ENCODE peak calls at places on chromosomes 7 and 10, in ten cellular contexts. W, P, Z, C, L, G, H, K, N and Y are unnamed samples.

GRCh38 chr7:128266891-128267839 is 26.1 kb downstream of the LEP start:
- DNase-seq in C (peak), W (peak), G (peak), N (no peak), K (no peak), P (peak), L (peak), H (peak), Z (peak), Y (no peak)

GRCh38 chr7:112485766-112486165 is 5.0 kb downstream of the LSMEM1 start:
- DNase-seq in H (peak), L (no peak), K (no peak), C (no peak), W (no peak), N (no peak), P (no peak), Z (no peak), G (no peak), Y (no peak)

GRCh38 chr10:126063353-126063791 is 167.0 kb downstream of the FANK1 start:
- DNase-seq in W (peak), G (peak), H (peak), C (peak), N (no peak), K (no peak), Z (no peak), L (no peak), P (peak), Y (no peak)

GRCh38 chr10:59336632-59337031 is 25.7 kb downstream of the FAM13C start:
- DNase-seq in P (peak), N (no peak), L (no peak), K (no peak), C (peak), H (peak), G (peak), W (peak), Z (no peak), Y (no peak)

GRCh38 chr7:5213286-5213645 is 23.2 kb downstream of the WIPI2 start:
- DNase-seq in H (no peak), K (no peak), L (no peak), G (no peak), N (no peak), C (no peak), W (no peak), P (no peak), Z (no peak), Y (no peak)

GRCh38 chr10:75987610-75988009 is 556.2 kb downstream of the LRMDA start:
- DNase-seq in N (no peak), W (peak), G (no peak), Z (peak), L (no peak), H (peak), C (peak), P (peak), K (no peak), Y (no peak)

GRCh38 chr7:14973712-14974428 is 71.3 kb upstream of the DGKB start:
- DNase-seq in N (no peak), H (peak), C (no peak), L (no peak), G (no peak), K (no peak), W (no peak), Z (no peak), P (no peak), Y (no peak)

GRCh38 chr10:119045561-119045960 is 16.0 kb downstream of the NANOS1 start:
- DNase-seq in L (no peak), G (no peak), C (no peak), K (no peak), N (no peak), P (no peak), W (no peak), Z (no peak), H (no peak), Y (no peak)

GRCh38 chr10:70585555-70586243 is 16.8 kb downstream of the PRF1 start:
- DNase-seq in K (no peak), Z (no peak), P (no peak), H (no peak), N (no peak), G (no peak), W (no peak), C (no peak), L (no peak), Y (no peak)

DNA sequence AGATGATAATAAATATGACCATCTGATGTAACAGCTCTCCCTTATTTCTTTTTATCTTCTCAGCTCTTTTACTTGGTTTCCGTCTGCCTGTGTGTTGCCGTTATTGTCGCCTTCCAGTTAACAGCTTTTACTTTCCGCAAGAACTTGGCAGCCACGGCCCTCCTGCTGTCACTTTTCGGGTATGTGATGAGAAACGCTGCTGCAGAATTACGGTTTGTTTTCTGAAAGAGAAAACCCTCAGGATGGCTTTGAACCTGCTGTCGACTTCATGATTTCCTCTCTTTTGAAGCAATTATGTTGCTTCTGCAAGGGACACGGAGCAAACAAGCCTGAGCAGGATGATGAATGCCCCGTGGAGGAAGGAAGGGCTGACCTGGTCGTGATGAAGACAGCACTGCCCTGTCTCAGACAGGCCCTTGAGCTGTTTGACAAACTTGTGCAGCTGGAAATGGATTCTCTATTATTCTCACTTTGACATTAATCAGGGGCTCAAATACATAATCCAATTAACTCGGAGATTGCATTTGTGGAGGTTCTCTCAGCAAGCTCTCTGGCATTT is 339.8 kb downstream of the ABCA13 start:
- DNase-seq in Z (no peak), H (no peak), N (no peak), L (no peak), K (no peak), P (no peak), C (no peak), G (no peak), W (no peak), Y (no peak)
- H3K27ac ChIP-seq in Z (no peak), H (no peak), N (no peak), L (no peak), K (no peak), P (no peak), C (no peak), G (no peak), W (no peak), Y (no peak)

DNA sequence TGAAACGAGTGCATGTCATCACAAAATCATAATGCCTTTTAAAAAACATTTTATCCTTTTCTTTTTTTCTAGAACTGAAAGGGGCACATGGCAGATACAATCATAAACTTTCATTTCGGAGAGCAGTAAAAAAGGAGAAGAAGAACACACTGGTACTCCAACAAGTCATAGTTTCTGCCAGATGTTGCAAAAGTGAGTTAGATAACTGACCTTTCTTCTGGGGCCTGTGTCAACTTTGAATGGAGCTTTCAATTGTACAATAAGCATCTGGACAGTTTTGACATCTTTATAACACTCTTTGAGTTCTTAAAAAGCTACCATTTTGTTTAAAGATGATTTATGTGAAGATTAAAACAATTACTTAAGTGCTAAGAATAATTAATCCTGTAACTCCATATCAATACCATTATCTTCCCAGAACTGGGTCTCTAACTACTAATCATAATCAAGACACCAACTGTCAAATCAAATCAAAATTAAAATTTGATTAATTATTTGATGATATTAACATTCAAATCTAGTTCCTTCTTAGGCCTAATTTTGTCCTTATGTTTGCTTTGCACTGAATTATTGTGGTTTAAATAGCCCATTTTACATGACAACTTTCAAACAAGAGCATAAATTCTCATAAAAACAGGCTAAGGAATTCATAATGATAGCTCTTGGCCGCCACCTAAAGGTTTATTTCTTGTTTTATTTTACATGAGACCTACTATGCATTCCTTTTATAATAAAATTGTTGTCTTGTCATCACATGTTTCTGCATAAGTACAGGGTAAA is 19.5 kb upstream of the ITGB8 start:
- DNase-seq in K (peak), G (peak), Z (peak), H (peak), C (peak), L (no peak), P (peak), W (no peak), N (no peak), Y (no peak)
- TF ChIP-seq CTCF in K (peak), G (peak), Z (peak), H (no peak), C (peak), L (peak), P (peak), W (peak), N (no peak), Y (no peak)

GRCh38 chr7:7178906-7179305 is 3.4 kb upstream of the C1GALT1 start:
- DNase-seq in L (no peak), W (no peak), P (no peak), C (no peak), G (no peak), N (no peak), H (no peak), Z (no peak), K (no peak), Y (no peak)

GRCh38 chr7:7177044-7177517 is 5.3 kb upstream of the C1GALT1 start:
- DNase-seq in N (no peak), H (peak), Z (peak), P (peak), C (peak), L (no peak), K (no peak), G (peak), W (peak), Y (no peak)

GRCh38 chr7:7175075-7175695 is 7.2 kb upstream of the C1GALT1 start:
- DNase-seq in C (no peak), Z (no peak), H (peak), K (no peak), W (no peak), N (no peak), P (no peak), L (no peak), G (no peak), Y (no peak)

GRCh38 chr7:7178081-7178480 is 4.3 kb upstream of the C1GALT1 start:
- DNase-seq in K (no peak), C (no peak), H (no peak), G (no peak), N (no peak), P (no peak), Z (peak), W (peak), L (no peak), Y (no peak)

DNA sequence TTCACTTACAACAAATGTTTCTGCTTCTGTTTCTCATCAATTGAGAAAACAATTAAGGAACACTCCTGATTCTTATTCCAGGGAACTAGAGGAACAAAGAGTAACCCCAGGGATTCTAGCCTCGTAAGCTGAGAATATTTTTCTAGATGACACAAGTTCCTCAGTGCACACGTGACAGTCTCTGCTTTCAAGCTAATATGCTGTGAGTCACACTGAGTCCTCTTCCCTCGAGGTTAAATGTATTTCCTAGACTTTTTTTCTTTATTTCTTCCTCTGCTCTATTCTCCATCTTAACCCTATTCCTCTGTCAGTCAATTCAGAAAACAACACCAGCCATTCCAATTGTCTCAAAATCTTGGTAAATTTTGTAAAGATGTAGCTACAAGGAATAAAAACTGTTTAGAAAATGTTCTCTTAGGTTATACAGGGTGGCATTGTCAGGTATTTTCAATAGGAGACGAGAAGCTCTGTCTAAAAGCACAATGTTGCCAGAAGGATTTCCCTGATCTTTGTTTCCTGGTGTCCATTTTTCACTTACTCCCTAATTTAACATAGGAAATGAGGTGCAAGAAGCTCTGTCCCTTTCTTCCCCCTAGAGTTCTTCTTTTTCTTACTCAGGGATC is 5.8 kb upstream of the C1GALT1 start:
- DNase-seq in G (peak), C (peak), L (no peak), Z (peak), P (peak), W (peak), H (peak), N (no peak), K (no peak), Y (no peak)
- H3K4me3 ChIP-seq in G (no peak), C (no peak), L (no peak), Z (no peak), P (no peak), W (no peak), H (no peak), N (no peak), K (no peak), Y (no peak)

DNA sequence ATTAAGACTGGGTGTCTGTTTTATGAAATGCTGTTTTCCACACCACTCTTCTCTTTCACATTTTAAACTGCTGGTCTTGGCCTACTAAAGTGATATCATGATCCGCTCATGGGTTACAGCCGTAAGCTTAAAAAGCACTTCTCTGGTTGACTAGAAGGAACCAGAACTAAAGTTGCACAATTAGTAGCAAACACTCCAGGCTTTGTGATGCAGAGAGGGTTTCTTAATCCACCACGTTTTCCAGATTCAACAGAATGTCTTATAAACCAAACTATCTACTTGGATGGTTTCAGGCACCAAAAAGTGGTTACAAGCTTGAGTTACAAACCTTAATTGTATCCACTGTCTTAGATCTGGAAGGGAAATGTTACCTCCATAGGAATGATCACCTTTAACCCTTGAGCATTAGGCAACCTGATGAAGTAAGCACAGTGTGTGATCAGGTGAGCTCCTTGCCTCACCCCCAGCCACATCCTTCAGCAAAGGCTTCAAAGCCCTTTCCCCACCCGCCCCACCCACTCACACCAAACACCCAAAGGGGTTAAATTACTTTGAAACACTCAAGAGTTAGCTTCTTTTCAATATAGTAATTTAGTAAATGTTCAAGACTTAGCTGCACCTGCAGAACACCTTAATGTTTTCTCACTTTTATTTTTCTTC is 3.5 kb downstream of the ELMO1 start:
- DNase-seq in G (no peak), W (peak), H (no peak), Z (peak), N (no peak), P (peak), L (no peak), K (no peak), C (no peak), Y (no peak)
- H3K27ac ChIP-seq in G (no peak), W (no peak), H (no peak), Z (peak), N (no peak), P (no peak), L (no peak), K (no peak), C (no peak), Y (peak)

GRCh38 chr10:34677591-34677990 is 137.5 kb downstream of the PARD3 start:
- DNase-seq in L (no peak), G (no peak), K (no peak), W (no peak), Z (no peak), N (no peak), P (no peak), C (no peak), H (no peak), Y (no peak)
- TF ChIP-seq CTCF in L (no peak), G (no peak), K (no peak), W (no peak), Z (peak), N (no peak), P (no peak), C (no peak), H (no peak), Y (no peak)

DNA sequence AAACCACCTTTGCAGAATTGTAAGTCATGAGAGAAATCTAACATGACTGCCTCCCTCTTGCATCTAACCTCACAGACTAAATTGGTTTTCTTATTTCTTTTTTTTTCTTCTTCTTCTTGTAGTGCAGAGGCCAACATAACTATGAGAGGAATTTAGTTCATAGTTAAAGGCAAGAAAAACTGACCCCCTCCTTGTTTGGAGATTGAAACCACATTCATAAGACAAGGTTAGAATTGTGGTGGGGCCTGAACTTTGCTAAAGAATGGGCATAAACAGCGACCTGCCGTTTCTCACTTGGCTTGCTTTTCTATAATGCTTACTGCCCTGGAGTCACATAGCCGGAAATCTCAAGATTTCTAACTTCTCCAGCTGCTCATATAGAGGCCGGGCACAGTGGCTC is 2.4 kb upstream of the POLM start:
- DNase-seq in P (no peak), K (no peak), G (peak), Z (no peak), L (no peak), W (no peak), H (no peak), C (no peak), N (no peak), Y (no peak)
- H3K4me3 ChIP-seq in P (no peak), K (no peak), G (no peak), Z (no peak), L (no peak), W (no peak), H (no peak), C (no peak), N (no peak), Y (no peak)

DNA sequence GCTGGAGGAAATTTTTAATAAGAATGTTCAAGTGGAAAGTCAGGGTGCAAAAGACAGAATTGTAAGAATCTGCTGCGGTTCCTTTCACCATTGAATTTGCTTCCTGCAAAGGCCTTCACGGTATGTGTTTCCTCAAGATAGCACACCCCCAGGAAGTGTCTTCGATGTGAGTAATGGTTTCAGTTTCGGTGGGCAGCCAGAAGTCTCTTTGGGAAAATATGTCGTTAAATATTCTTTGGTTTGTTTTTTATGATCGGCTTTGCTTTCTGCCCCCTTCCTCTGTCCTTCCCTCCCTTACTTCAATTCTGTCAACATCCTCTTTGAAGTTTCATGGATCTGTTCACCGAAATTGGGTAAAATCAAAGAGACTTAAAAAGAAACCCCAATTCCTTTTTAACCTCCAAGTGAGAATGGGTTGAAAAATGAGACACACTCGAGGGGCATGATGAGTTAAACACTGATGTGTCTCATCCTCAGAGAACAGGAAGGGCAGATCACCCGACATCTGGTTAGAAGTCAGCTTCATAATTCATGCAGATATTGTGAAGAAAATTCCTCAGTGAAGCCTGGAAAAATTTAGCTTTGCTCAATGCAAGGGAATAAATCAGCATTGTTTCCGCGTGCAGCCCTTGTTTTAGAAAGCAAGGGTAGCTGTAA is 170.8 kb upstream of the HABP2 start:
- DNase-seq in Z (no peak), K (peak), N (peak), G (peak), P (peak), L (no peak), H (peak), W (peak), C (peak), Y (no peak)
- H3K27ac ChIP-seq in Z (peak), K (no peak), N (peak), G (no peak), P (no peak), L (no peak), H (no peak), W (peak), C (peak), Y (peak)

GRCh38 chr10:46255696-46256355 is 31.0 kb upstream of the ANTXRL start:
- DNase-seq in H (peak), K (peak), L (peak), P (peak), N (no peak), Z (peak), C (peak), G (peak), W (no peak), Y (peak)
- TF ChIP-seq CTCF in H (no peak), K (peak), L (peak), P (peak), N (peak), Z (peak), C (peak), G (peak), W (peak), Y (peak)